ENCODE peak calls at places on chromosomes 2 and 18, in six cellular contexts. R is A549, V is AG10803, S is sigmoid colon, Q is aorta, J is left ventricle myocardium inferior. X is an unnamed sample.

GRCh38 chr18:62663731-62664336 is 51.5 kb upstream of the PHLPP1 start:
- DNase-seq in J (no peak), R (no peak), S (no peak), V (no peak), Q (no peak), X (peak)

GRCh38 chr2:99940963-99941362 is 201.4 kb downstream of the AFF3 start:
- DNase-seq in S (no peak), J (no peak), Q (no peak), V (peak), R (no peak), X (no peak)

GRCh38 chr18:28109781-28110460 is 67.0 kb downstream of the CDH2 start:
- DNase-seq in J (no peak), S (no peak), V (peak), Q (no peak), R (no peak), X (peak)

GRCh38 chr2:69464575-69464974 is 27.3 kb upstream of the NFU1 start:
- DNase-seq in J (peak), V (peak), S (peak), Q (no peak), R (no peak), X (peak)

GRCh38 chr2:239341840-239342239 is 59.0 kb downstream of the HDAC4 start:
- DNase-seq in R (no peak), J (no peak), Q (no peak), V (no peak), S (no peak), X (no peak)

GRCh38 chr2:131801210-131801744 is 273.6 kb downstream of the CCDC74A start:
- DNase-seq in R (no peak), J (no peak), Q (no peak), V (no peak), S (no peak), X (no peak)

GRCh38 chr2:24883946-24884345 is 36.1 kb downstream of the ADCY3 start:
- DNase-seq in J (no peak), Q (peak), R (no peak), S (no peak), V (peak), X (peak)

GRCh38 chr2:231312066-231312465 is 83.4 kb upstream of the B3GNT7 start:
- DNase-seq in R (no peak), Q (no peak), J (no peak), S (no peak), V (no peak), X (no peak)

GRCh38 chr2:178478442-178479274 is at the start of gene FKBP7:
- DNase-seq in V (peak), Q (peak), R (peak), S (peak), J (peak), X (peak)

GRCh38 chr2:3806730-3807129 is 103.4 kb downstream of the DCDC2C start:
- DNase-seq in R (no peak), Q (no peak), S (no peak), V (no peak), J (no peak), X (no peak)
- H3K4me3 ChIP-seq in R (no peak), Q (no peak), S (no peak), V (no peak), J (no peak), X (no peak)

GRCh38 chr2:98936917-98937351 is 909 bp upstream of the CRACDL start:
- DNase-seq in V (no peak), R (no peak), Q (no peak), S (no peak), J (no peak), X (no peak)

GRCh38 chr2:98932778-98933343 is 3.2 kb downstream of the CRACDL start:
- DNase-seq in S (no peak), V (no peak), J (no peak), R (no peak), Q (no peak), X (no peak)

GRCh38 chr2:98935777-98936132 is 270 bp downstream of the CRACDL start:
- DNase-seq in R (no peak), V (no peak), Q (no peak), J (no peak), S (no peak), X (no peak)

GRCh38 chr2:98936133-98936916 is at the start of gene CRACDL:
- DNase-seq in R (no peak), S (no peak), J (no peak), Q (no peak), V (no peak), X (peak)

GRCh38 chr2:98935111-98935770 is 784 bp downstream of the CRACDL start:
- DNase-seq in R (no peak), S (no peak), J (no peak), V (no peak), Q (no peak), X (peak)
- H3K4me3 ChIP-seq in R (peak), S (peak), J (peak), V (no peak), Q (peak), X (peak)

DNA sequence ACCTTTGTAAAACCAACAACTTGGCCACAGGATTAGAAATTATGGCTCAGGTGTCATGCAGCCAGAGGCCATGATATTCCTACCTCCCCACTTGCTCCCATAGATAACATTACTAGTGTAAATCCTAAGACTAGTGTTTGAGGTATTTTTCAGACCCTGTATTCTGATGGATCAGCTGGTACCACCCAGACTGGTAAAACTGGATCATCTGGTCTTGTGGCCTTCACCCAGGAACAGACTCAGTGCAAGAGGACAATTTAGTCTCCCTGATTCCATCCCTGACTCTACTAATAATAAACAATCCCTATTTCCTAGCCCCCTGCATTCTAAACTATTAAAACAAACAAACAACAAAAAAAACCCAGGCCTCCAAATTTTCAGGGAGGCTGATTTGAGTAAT is 121.0 kb downstream of the ALPK2 start:
- DNase-seq in J (no peak), Q (no peak), V (no peak), S (no peak), R (no peak), X (no peak)
- H3K4me3 ChIP-seq in J (no peak), Q (no peak), V (no peak), S (no peak), R (no peak), X (no peak)

DNA sequence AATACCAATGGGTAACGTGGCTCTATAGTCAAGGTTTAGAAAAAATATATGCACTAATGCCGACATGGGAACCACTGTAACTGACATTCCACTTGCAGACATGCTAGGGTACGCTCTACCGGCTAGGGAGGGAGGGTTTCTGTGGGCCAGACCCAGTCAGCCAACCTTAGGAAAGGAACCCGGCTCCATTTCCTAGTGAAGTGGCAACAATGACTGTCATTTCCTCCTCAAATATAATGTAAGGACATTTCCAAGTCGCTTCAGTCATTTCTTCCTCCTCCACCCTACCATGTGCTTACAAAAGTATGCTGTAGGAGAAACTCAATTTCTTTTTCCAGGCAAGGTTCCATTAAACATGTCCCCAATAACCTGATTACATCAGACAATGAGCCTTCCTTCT is 64.4 kb upstream of the PSMD14 start:
- DNase-seq in V (no peak), S (no peak), Q (no peak), J (no peak), R (no peak), X (no peak)
- H3K4me3 ChIP-seq in V (no peak), S (no peak), Q (no peak), J (no peak), R (peak), X (no peak)

GRCh38 chr2:73283545-73284295 is 558 bp downstream of the FBXO41 start:
- DNase-seq in S (no peak), J (no peak), Q (no peak), V (no peak), R (no peak), X (peak)

GRCh38 chr2:73281244-73281643 is 3.0 kb downstream of the FBXO41 start:
- DNase-seq in J (no peak), S (no peak), Q (no peak), R (no peak), V (no peak), X (no peak)

GRCh38 chr2:73285162-73285739 is 973 bp upstream of the FBXO41 start:
- DNase-seq in S (no peak), R (no peak), V (no peak), Q (no peak), J (no peak), X (no peak)

GRCh38 chr2:73284296-73285161 is at the start of gene FBXO41:
- DNase-seq in V (no peak), J (no peak), R (peak), Q (no peak), S (peak), X (peak)

GRCh38 chr2:73282924-73283544 is 1.2 kb downstream of the FBXO41 start:
- DNase-seq in R (no peak), S (no peak), Q (no peak), J (no peak), V (no peak), X (no peak)
- H3K4me3 ChIP-seq in R (peak), S (no peak), Q (no peak), J (peak), V (no peak), X (peak)

GRCh38 chr2:119523383-119523958 is 812 bp downstream of the SCTR start:
- DNase-seq in Q (no peak), V (no peak), R (no peak), S (no peak), J (no peak), X (no peak)
- H3K4me3 ChIP-seq in Q (no peak), V (no peak), R (peak), S (no peak), J (peak), X (no peak)

GRCh38 chr2:159612255-159612901 is 4.0 kb downstream of the BAZ2B start:
- DNase-seq in Q (no peak), S (no peak), V (peak), R (no peak), J (no peak), X (peak)

GRCh38 chr2:159615936-159616733 is at the start of gene BAZ2B:
- DNase-seq in J (peak), S (peak), Q (peak), V (peak), R (peak), X (peak)

GRCh38 chr2:159614534-159615186 is 1.7 kb downstream of the BAZ2B start:
- DNase-seq in Q (no peak), S (no peak), R (no peak), J (no peak), V (no peak), X (peak)

GRCh38 chr2:159615187-159615935 is 987 bp downstream of the BAZ2B start:
- DNase-seq in S (peak), Q (peak), J (peak), R (peak), V (peak), X (peak)

GRCh38 chr2:159613515-159614336 is 2.6 kb downstream of the BAZ2B start:
- DNase-seq in Q (no peak), J (no peak), S (no peak), R (no peak), V (peak), X (peak)
- H3K4me3 ChIP-seq in Q (peak), J (peak), S (peak), R (peak), V (peak), X (peak)

GRCh38 chr18:50839341-50839740 is 19.5 kb upstream of the MRO start:
- DNase-seq in R (no peak), V (no peak), S (no peak), J (no peak), Q (no peak), X (no peak)

GRCh38 chr18:50839996-50840395 is 20.2 kb upstream of the MRO start:
- DNase-seq in Q (no peak), J (no peak), S (no peak), V (no peak), R (no peak), X (no peak)

GRCh38 chr18:50832754-50833153 is 12.9 kb upstream of the MRO start:
- DNase-seq in Q (no peak), S (no peak), V (no peak), R (no peak), J (no peak), X (no peak)

GRCh38 chr18:50830544-50830943 is 10.7 kb upstream of the MRO start:
- DNase-seq in R (no peak), J (no peak), V (no peak), S (no peak), Q (no peak), X (no peak)

GRCh38 chr18:50836521-50836957 is 16.7 kb upstream of the MRO start:
- DNase-seq in S (no peak), R (no peak), V (peak), J (no peak), Q (no peak), X (no peak)
- H3K4me3 ChIP-seq in S (no peak), R (no peak), V (no peak), J (no peak), Q (no peak), X (no peak)

DNA sequence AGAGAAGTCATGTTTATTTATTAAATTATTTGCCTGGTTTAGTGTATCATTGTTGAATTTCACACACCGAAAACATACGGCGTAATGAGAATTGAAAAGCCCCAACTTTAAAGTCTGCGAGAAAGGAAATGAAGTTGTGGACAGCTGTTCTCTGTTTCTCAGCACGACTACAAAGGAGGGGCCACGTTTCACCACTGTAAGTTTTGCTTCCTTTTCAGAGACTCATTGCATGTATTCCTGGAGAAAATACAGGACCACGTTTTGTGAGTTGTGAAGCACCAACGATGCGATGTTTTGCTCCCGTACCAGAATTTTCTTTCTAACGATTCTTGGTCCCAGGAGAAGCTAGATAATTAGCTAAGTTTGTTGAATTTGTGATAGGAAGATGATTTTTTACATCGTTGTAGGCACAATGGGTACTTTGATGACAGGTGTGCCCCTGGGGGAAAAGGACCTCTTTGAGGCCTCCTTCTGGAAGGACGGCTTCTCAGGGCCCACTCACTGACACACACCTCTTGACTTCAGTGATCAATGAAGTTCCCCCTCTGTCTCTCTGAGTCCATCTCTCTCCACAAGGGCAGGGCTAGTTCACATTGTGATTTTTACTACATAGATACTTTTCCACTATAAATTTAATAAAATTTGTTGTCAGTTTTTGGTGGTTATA is 23.7 kb upstream of the ACKR3 start:
- DNase-seq in R (no peak), S (no peak), J (no peak), V (no peak), Q (no peak), X (no peak)
- H3K4me3 ChIP-seq in R (no peak), S (no peak), J (no peak), V (no peak), Q (no peak), X (no peak)

DNA sequence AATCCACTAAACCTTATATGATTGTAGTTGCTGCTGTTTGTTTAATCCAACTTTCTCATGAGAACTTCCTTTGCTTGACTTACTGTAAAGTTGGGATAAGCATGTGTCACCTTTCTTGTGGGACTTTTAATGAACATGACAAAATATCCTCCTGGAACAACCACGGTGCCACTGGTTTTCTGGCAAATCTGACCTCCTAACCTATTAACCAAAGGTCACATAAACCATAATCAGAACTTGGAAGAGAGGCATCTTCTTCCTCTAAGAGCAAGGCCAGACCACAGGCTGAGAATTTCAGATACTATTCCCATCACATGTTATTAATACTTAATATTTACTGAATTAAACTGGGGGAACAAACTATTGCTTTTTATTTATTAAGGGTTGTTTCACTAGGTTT is 2.3 kb downstream of the SLC40A1 start:
- DNase-seq in R (no peak), Q (no peak), S (no peak), V (no peak), J (no peak), X (no peak)
- H3K4me3 ChIP-seq in R (no peak), Q (peak), S (peak), V (no peak), J (peak), X (peak)